ENCODE peak calls at places on chromosomes 1 and 21, in nine cellular contexts. One of them, this sample, is unnamed.
A peak's percentile ranks its signal among the peaks of the same experiment; 100 is the strongest.

GRCh38 chr1:151130837-151131586 is 15.4 kb downstream of the SEMA6C start:
- DNase-seq in NCI-H1417: no peak
- DNase-seq in M059J: no peak
- DNase-seq in activated T-helper 1 cell treated with anti-CD3 and anti-CD28 coated beads, Interleukin-12 subunit alpha, Interleukin-12 subunit beta, Interleukin-2, Interleukin-4 antibody, amounts not matched to agents 30 ng/mL and 10 ng/mL and 1 ng/mL, durations not matched to agents 14 hours and 24 hours and 36 hours: peak; percentile 63
- DNase-seq in dorsolateral prefrontal cortex: peak; percentile 84
- DNase-seq in fibroblast of the conjunctiva: peak; percentile 67
- DNase-seq in CMK: no peak
- DNase-seq in activated CD8-positive, alpha-beta memory T cell treated with anti-CD3 and anti-CD28 coated beads, Interleukin-2, amount 50 U/mL, for 48 hours: peak; percentile 88
- DNase-seq in lung: peak; percentile 88
- DNase-seq in this sample: peak; percentile 90

GRCh38 chr1:154729031-154729442 is 121.1 kb upstream of the ADAR start:
- DNase-seq in dorsolateral prefrontal cortex: no peak
- DNase-seq in activated CD8-positive, alpha-beta memory T cell treated with anti-CD3 and anti-CD28 coated beads, Interleukin-2, amount 50 U/mL, for 48 hours: no peak
- DNase-seq in CMK: no peak
- DNase-seq in activated T-helper 1 cell treated with anti-CD3 and anti-CD28 coated beads, Interleukin-12 subunit alpha, Interleukin-12 subunit beta, Interleukin-2, Interleukin-4 antibody, amounts not matched to agents 30 ng/mL and 10 ng/mL and 1 ng/mL, durations not matched to agents 14 hours and 24 hours and 36 hours: no peak
- DNase-seq in fibroblast of the conjunctiva: no peak
- DNase-seq in lung: no peak
- DNase-seq in M059J: peak; percentile 87
- DNase-seq in NCI-H1417: peak; percentile 43
- DNase-seq in this sample: no peak

GRCh38 chr1:171251042-171251740 is 2.9 kb downstream of the FMO1 start:
- DNase-seq in lung: no peak
- DNase-seq in NCI-H1417: peak; percentile 96
- DNase-seq in activated CD8-positive, alpha-beta memory T cell treated with anti-CD3 and anti-CD28 coated beads, Interleukin-2, amount 50 U/mL, for 48 hours: peak; percentile 55
- DNase-seq in M059J: peak; percentile 29
- DNase-seq in CMK: no peak
- DNase-seq in fibroblast of the conjunctiva: no peak
- DNase-seq in dorsolateral prefrontal cortex: no peak
- DNase-seq in activated T-helper 1 cell treated with anti-CD3 and anti-CD28 coated beads, Interleukin-12 subunit alpha, Interleukin-12 subunit beta, Interleukin-2, Interleukin-4 antibody, amounts not matched to agents 30 ng/mL and 10 ng/mL and 1 ng/mL, durations not matched to agents 14 hours and 24 hours and 36 hours: peak; percentile 5
- DNase-seq in this sample: peak; percentile 12

GRCh38 chr1:77347646-77348045 is 65.8 kb downstream of the AK5 start:
- DNase-seq in lung: no peak
- DNase-seq in CMK: no peak
- DNase-seq in NCI-H1417: no peak
- DNase-seq in dorsolateral prefrontal cortex: no peak
- DNase-seq in fibroblast of the conjunctiva: peak; percentile 81
- DNase-seq in activated T-helper 1 cell treated with anti-CD3 and anti-CD28 coated beads, Interleukin-12 subunit alpha, Interleukin-12 subunit beta, Interleukin-2, Interleukin-4 antibody, amounts not matched to agents 30 ng/mL and 10 ng/mL and 1 ng/mL, durations not matched to agents 14 hours and 24 hours and 36 hours: no peak
- DNase-seq in activated CD8-positive, alpha-beta memory T cell treated with anti-CD3 and anti-CD28 coated beads, Interleukin-2, amount 50 U/mL, for 48 hours: no peak
- DNase-seq in M059J: peak; percentile 93
- DNase-seq in this sample: no peak

GRCh38 chr21:45469273-45470086 is 64.5 kb downstream of the COL18A1 start:
- DNase-seq in lung: no peak
- DNase-seq in M059J: no peak
- DNase-seq in CMK: no peak
- DNase-seq in NCI-H1417: no peak
- DNase-seq in activated CD8-positive, alpha-beta memory T cell treated with anti-CD3 and anti-CD28 coated beads, Interleukin-2, amount 50 U/mL, for 48 hours: no peak
- DNase-seq in fibroblast of the conjunctiva: no peak
- DNase-seq in dorsolateral prefrontal cortex: peak; percentile 48
- DNase-seq in activated T-helper 1 cell treated with anti-CD3 and anti-CD28 coated beads, Interleukin-12 subunit alpha, Interleukin-12 subunit beta, Interleukin-2, Interleukin-4 antibody, amounts not matched to agents 30 ng/mL and 10 ng/mL and 1 ng/mL, durations not matched to agents 14 hours and 24 hours and 36 hours: no peak
- DNase-seq in this sample: no peak

GRCh38 chr1:38522998-38523939 is 336.3 kb downstream of the RRAGC start:
- DNase-seq in activated CD8-positive, alpha-beta memory T cell treated with anti-CD3 and anti-CD28 coated beads, Interleukin-2, amount 50 U/mL, for 48 hours: no peak
- DNase-seq in CMK: no peak
- DNase-seq in dorsolateral prefrontal cortex: no peak
- DNase-seq in M059J: no peak
- DNase-seq in activated T-helper 1 cell treated with anti-CD3 and anti-CD28 coated beads, Interleukin-12 subunit alpha, Interleukin-12 subunit beta, Interleukin-2, Interleukin-4 antibody, amounts not matched to agents 30 ng/mL and 10 ng/mL and 1 ng/mL, durations not matched to agents 14 hours and 24 hours and 36 hours: no peak
- DNase-seq in lung: no peak
- DNase-seq in fibroblast of the conjunctiva: no peak
- DNase-seq in NCI-H1417: no peak
- DNase-seq in this sample: no peak

GRCh38 chr1:152182942-152183341 is 23.9 kb upstream of the RPTN start:
- DNase-seq in fibroblast of the conjunctiva: peak; percentile 78
- DNase-seq in M059J: peak; percentile 89
- DNase-seq in CMK: no peak
- DNase-seq in NCI-H1417: no peak
- DNase-seq in activated T-helper 1 cell treated with anti-CD3 and anti-CD28 coated beads, Interleukin-12 subunit alpha, Interleukin-12 subunit beta, Interleukin-2, Interleukin-4 antibody, amounts not matched to agents 30 ng/mL and 10 ng/mL and 1 ng/mL, durations not matched to agents 14 hours and 24 hours and 36 hours: no peak
- DNase-seq in lung: no peak
- DNase-seq in dorsolateral prefrontal cortex: no peak
- DNase-seq in activated CD8-positive, alpha-beta memory T cell treated with anti-CD3 and anti-CD28 coated beads, Interleukin-2, amount 50 U/mL, for 48 hours: no peak
- DNase-seq in this sample: no peak

GRCh38 chr1:47997289-47998200 is at the start of gene TRABD2B:
- DNase-seq in NCI-H1417: peak; percentile 72
- DNase-seq in CMK: peak; percentile 21
- DNase-seq in activated CD8-positive, alpha-beta memory T cell treated with anti-CD3 and anti-CD28 coated beads, Interleukin-2, amount 50 U/mL, for 48 hours: peak; percentile 91
- DNase-seq in fibroblast of the conjunctiva: peak; percentile 52
- DNase-seq in activated T-helper 1 cell treated with anti-CD3 and anti-CD28 coated beads, Interleukin-12 subunit alpha, Interleukin-12 subunit beta, Interleukin-2, Interleukin-4 antibody, amounts not matched to agents 30 ng/mL and 10 ng/mL and 1 ng/mL, durations not matched to agents 14 hours and 24 hours and 36 hours: peak; percentile 49
- DNase-seq in M059J: peak; percentile 52
- DNase-seq in dorsolateral prefrontal cortex: peak; percentile 82
- DNase-seq in lung: peak; percentile 72
- DNase-seq in this sample: peak; percentile 82

GRCh38 chr1:65147424-65148177 is 402 bp upstream of the AK4 start:
- DNase-seq in lung: no peak
- DNase-seq in activated CD8-positive, alpha-beta memory T cell treated with anti-CD3 and anti-CD28 coated beads, Interleukin-2, amount 50 U/mL, for 48 hours: peak; percentile 81
- DNase-seq in M059J: peak; percentile 52
- DNase-seq in NCI-H1417: peak; percentile 47
- DNase-seq in fibroblast of the conjunctiva: no peak
- DNase-seq in activated T-helper 1 cell treated with anti-CD3 and anti-CD28 coated beads, Interleukin-12 subunit alpha, Interleukin-12 subunit beta, Interleukin-2, Interleukin-4 antibody, amounts not matched to agents 30 ng/mL and 10 ng/mL and 1 ng/mL, durations not matched to agents 14 hours and 24 hours and 36 hours: peak; percentile 46
- DNase-seq in dorsolateral prefrontal cortex: peak; percentile 37
- DNase-seq in CMK: peak; percentile 49
- DNase-seq in this sample: peak; percentile 34

GRCh38 chr1:75423616-75424015 is 187.3 kb downstream of the SLC44A5 start:
- DNase-seq in activated CD8-positive, alpha-beta memory T cell treated with anti-CD3 and anti-CD28 coated beads, Interleukin-2, amount 50 U/mL, for 48 hours: no peak
- DNase-seq in NCI-H1417: peak; percentile 92
- DNase-seq in lung: no peak
- DNase-seq in dorsolateral prefrontal cortex: no peak
- DNase-seq in fibroblast of the conjunctiva: no peak
- DNase-seq in M059J: no peak
- DNase-seq in CMK: no peak
- DNase-seq in activated T-helper 1 cell treated with anti-CD3 and anti-CD28 coated beads, Interleukin-12 subunit alpha, Interleukin-12 subunit beta, Interleukin-2, Interleukin-4 antibody, amounts not matched to agents 30 ng/mL and 10 ng/mL and 1 ng/mL, durations not matched to agents 14 hours and 24 hours and 36 hours: no peak
- DNase-seq in this sample: no peak

GRCh38 chr1:235892734-235893413 is 26.2 kb upstream of the LYST start:
- DNase-seq in lung: no peak
- DNase-seq in NCI-H1417: no peak
- DNase-seq in dorsolateral prefrontal cortex: no peak
- DNase-seq in activated CD8-positive, alpha-beta memory T cell treated with anti-CD3 and anti-CD28 coated beads, Interleukin-2, amount 50 U/mL, for 48 hours: no peak
- DNase-seq in M059J: no peak
- DNase-seq in CMK: no peak
- DNase-seq in activated T-helper 1 cell treated with anti-CD3 and anti-CD28 coated beads, Interleukin-12 subunit alpha, Interleukin-12 subunit beta, Interleukin-2, Interleukin-4 antibody, amounts not matched to agents 30 ng/mL and 10 ng/mL and 1 ng/mL, durations not matched to agents 14 hours and 24 hours and 36 hours: no peak
- DNase-seq in fibroblast of the conjunctiva: no peak
- DNase-seq in this sample: no peak

GRCh38 chr21:35059742-35060141 is 10.6 kb upstream of the RUNX1 start:
- DNase-seq in lung: no peak
- DNase-seq in NCI-H1417: no peak
- DNase-seq in dorsolateral prefrontal cortex: no peak
- DNase-seq in activated T-helper 1 cell treated with anti-CD3 and anti-CD28 coated beads, Interleukin-12 subunit alpha, Interleukin-12 subunit beta, Interleukin-2, Interleukin-4 antibody, amounts not matched to agents 30 ng/mL and 10 ng/mL and 1 ng/mL, durations not matched to agents 14 hours and 24 hours and 36 hours: no peak
- DNase-seq in activated CD8-positive, alpha-beta memory T cell treated with anti-CD3 and anti-CD28 coated beads, Interleukin-2, amount 50 U/mL, for 48 hours: no peak
- DNase-seq in M059J: peak; percentile 72
- DNase-seq in fibroblast of the conjunctiva: no peak
- DNase-seq in CMK: no peak
- DNase-seq in this sample: no peak

GRCh38 chr1:176735201-176735600 is 272.2 kb downstream of the PAPPA2 start:
- DNase-seq in dorsolateral prefrontal cortex: no peak
- DNase-seq in activated T-helper 1 cell treated with anti-CD3 and anti-CD28 coated beads, Interleukin-12 subunit alpha, Interleukin-12 subunit beta, Interleukin-2, Interleukin-4 antibody, amounts not matched to agents 30 ng/mL and 10 ng/mL and 1 ng/mL, durations not matched to agents 14 hours and 24 hours and 36 hours: no peak
- DNase-seq in NCI-H1417: no peak
- DNase-seq in lung: no peak
- DNase-seq in activated CD8-positive, alpha-beta memory T cell treated with anti-CD3 and anti-CD28 coated beads, Interleukin-2, amount 50 U/mL, for 48 hours: no peak
- DNase-seq in fibroblast of the conjunctiva: no peak
- DNase-seq in M059J: no peak
- DNase-seq in CMK: no peak
- DNase-seq in this sample: no peak

GRCh38 chr21:37198989-37199924 is 67.9 kb downstream of the VPS26C start:
- DNase-seq in activated T-helper 1 cell treated with anti-CD3 and anti-CD28 coated beads, Interleukin-12 subunit alpha, Interleukin-12 subunit beta, Interleukin-2, Interleukin-4 antibody, amounts not matched to agents 30 ng/mL and 10 ng/mL and 1 ng/mL, durations not matched to agents 14 hours and 24 hours and 36 hours: no peak
- DNase-seq in M059J: peak; percentile 90
- DNase-seq in activated CD8-positive, alpha-beta memory T cell treated with anti-CD3 and anti-CD28 coated beads, Interleukin-2, amount 50 U/mL, for 48 hours: no peak
- DNase-seq in NCI-H1417: no peak
- DNase-seq in fibroblast of the conjunctiva: peak; percentile 55
- DNase-seq in lung: no peak
- DNase-seq in CMK: no peak
- DNase-seq in dorsolateral prefrontal cortex: no peak
- DNase-seq in this sample: no peak

GRCh38 chr1:204731997-204732396 is 46.5 kb upstream of the LRRN2 start:
- DNase-seq in fibroblast of the conjunctiva: no peak
- DNase-seq in dorsolateral prefrontal cortex: no peak
- DNase-seq in CMK: no peak
- DNase-seq in lung: no peak
- DNase-seq in activated T-helper 1 cell treated with anti-CD3 and anti-CD28 coated beads, Interleukin-12 subunit alpha, Interleukin-12 subunit beta, Interleukin-2, Interleukin-4 antibody, amounts not matched to agents 30 ng/mL and 10 ng/mL and 1 ng/mL, durations not matched to agents 14 hours and 24 hours and 36 hours: no peak
- DNase-seq in activated CD8-positive, alpha-beta memory T cell treated with anti-CD3 and anti-CD28 coated beads, Interleukin-2, amount 50 U/mL, for 48 hours: no peak
- DNase-seq in M059J: no peak
- DNase-seq in NCI-H1417: no peak
- DNase-seq in this sample: no peak

GRCh38 chr1:47996406-47997226 is 569 bp downstream of the TRABD2B start:
- DNase-seq in CMK: no peak
- DNase-seq in M059J: no peak
- DNase-seq in activated T-helper 1 cell treated with anti-CD3 and anti-CD28 coated beads, Interleukin-12 subunit alpha, Interleukin-12 subunit beta, Interleukin-2, Interleukin-4 antibody, amounts not matched to agents 30 ng/mL and 10 ng/mL and 1 ng/mL, durations not matched to agents 14 hours and 24 hours and 36 hours: no peak
- DNase-seq in activated CD8-positive, alpha-beta memory T cell treated with anti-CD3 and anti-CD28 coated beads, Interleukin-2, amount 50 U/mL, for 48 hours: no peak
- DNase-seq in lung: no peak
- DNase-seq in fibroblast of the conjunctiva: no peak
- DNase-seq in NCI-H1417: no peak
- DNase-seq in dorsolateral prefrontal cortex: no peak
- DNase-seq in this sample: no peak

GRCh38 chr1:36172983-36173382 is 17.0 kb downstream of the MAP7D1 start:
- DNase-seq in CMK: no peak
- DNase-seq in fibroblast of the conjunctiva: no peak
- DNase-seq in activated T-helper 1 cell treated with anti-CD3 and anti-CD28 coated beads, Interleukin-12 subunit alpha, Interleukin-12 subunit beta, Interleukin-2, Interleukin-4 antibody, amounts not matched to agents 30 ng/mL and 10 ng/mL and 1 ng/mL, durations not matched to agents 14 hours and 24 hours and 36 hours: no peak
- DNase-seq in M059J: peak; percentile 97
- DNase-seq in activated CD8-positive, alpha-beta memory T cell treated with anti-CD3 and anti-CD28 coated beads, Interleukin-2, amount 50 U/mL, for 48 hours: no peak
- DNase-seq in NCI-H1417: no peak
- DNase-seq in lung: no peak
- DNase-seq in dorsolateral prefrontal cortex: no peak
- DNase-seq in this sample: no peak

GRCh38 chr1:159924791-159925712 is at the start of gene TAGLN2:
- DNase-seq in activated T-helper 1 cell treated with anti-CD3 and anti-CD28 coated beads, Interleukin-12 subunit alpha, Interleukin-12 subunit beta, Interleukin-2, Interleukin-4 antibody, amounts not matched to agents 30 ng/mL and 10 ng/mL and 1 ng/mL, durations not matched to agents 14 hours and 24 hours and 36 hours: peak; percentile 92
- DNase-seq in lung: peak; percentile 93
- DNase-seq in dorsolateral prefrontal cortex: peak; percentile 69
- DNase-seq in activated CD8-positive, alpha-beta memory T cell treated with anti-CD3 and anti-CD28 coated beads, Interleukin-2, amount 50 U/mL, for 48 hours: peak; percentile 94
- DNase-seq in M059J: peak; percentile 92
- DNase-seq in CMK: peak; percentile 91
- DNase-seq in fibroblast of the conjunctiva: peak; percentile 87
- DNase-seq in NCI-H1417: peak; percentile 80
- DNase-seq in this sample: peak; percentile 85

GRCh38 chr1:41431490-41432350 is 52.8 kb downstream of the EDN2 start:
- DNase-seq in lung: no peak
- DNase-seq in activated CD8-positive, alpha-beta memory T cell treated with anti-CD3 and anti-CD28 coated beads, Interleukin-2, amount 50 U/mL, for 48 hours: no peak
- DNase-seq in activated T-helper 1 cell treated with anti-CD3 and anti-CD28 coated beads, Interleukin-12 subunit alpha, Interleukin-12 subunit beta, Interleukin-2, Interleukin-4 antibody, amounts not matched to agents 30 ng/mL and 10 ng/mL and 1 ng/mL, durations not matched to agents 14 hours and 24 hours and 36 hours: no peak
- DNase-seq in NCI-H1417: no peak
- DNase-seq in M059J: no peak
- DNase-seq in fibroblast of the conjunctiva: no peak
- DNase-seq in CMK: no peak
- DNase-seq in dorsolateral prefrontal cortex: no peak
- DNase-seq in this sample: no peak

GRCh38 chr1:64540265-64540791 is 70.4 kb downstream of the CACHD1 start:
- DNase-seq in CMK: no peak
- DNase-seq in lung: no peak
- DNase-seq in activated T-helper 1 cell treated with anti-CD3 and anti-CD28 coated beads, Interleukin-12 subunit alpha, Interleukin-12 subunit beta, Interleukin-2, Interleukin-4 antibody, amounts not matched to agents 30 ng/mL and 10 ng/mL and 1 ng/mL, durations not matched to agents 14 hours and 24 hours and 36 hours: no peak
- DNase-seq in fibroblast of the conjunctiva: peak; percentile 63
- DNase-seq in NCI-H1417: peak; percentile 51
- DNase-seq in dorsolateral prefrontal cortex: no peak
- DNase-seq in M059J: peak; percentile 8
- DNase-seq in activated CD8-positive, alpha-beta memory T cell treated with anti-CD3 and anti-CD28 coated beads, Interleukin-2, amount 50 U/mL, for 48 hours: no peak
- DNase-seq in this sample: no peak

GRCh38 chr1:32877211-32878110 is 6.7 kb upstream of the FNDC5 start:
- DNase-seq in dorsolateral prefrontal cortex: no peak
- DNase-seq in activated CD8-positive, alpha-beta memory T cell treated with anti-CD3 and anti-CD28 coated beads, Interleukin-2, amount 50 U/mL, for 48 hours: no peak
- DNase-seq in NCI-H1417: no peak
- DNase-seq in CMK: no peak
- DNase-seq in M059J: no peak
- DNase-seq in activated T-helper 1 cell treated with anti-CD3 and anti-CD28 coated beads, Interleukin-12 subunit alpha, Interleukin-12 subunit beta, Interleukin-2, Interleukin-4 antibody, amounts not matched to agents 30 ng/mL and 10 ng/mL and 1 ng/mL, durations not matched to agents 14 hours and 24 hours and 36 hours: no peak
- DNase-seq in fibroblast of the conjunctiva: no peak
- DNase-seq in lung: no peak
- DNase-seq in this sample: no peak

GRCh38 chr1:54582566-54583306 is 34.7 kb downstream of the ACOT11 start:
- DNase-seq in M059J: peak; percentile 22
- DNase-seq in activated CD8-positive, alpha-beta memory T cell treated with anti-CD3 and anti-CD28 coated beads, Interleukin-2, amount 50 U/mL, for 48 hours: no peak
- DNase-seq in CMK: no peak
- DNase-seq in fibroblast of the conjunctiva: no peak
- DNase-seq in lung: no peak
- DNase-seq in dorsolateral prefrontal cortex: no peak
- DNase-seq in NCI-H1417: peak; percentile 92
- DNase-seq in activated T-helper 1 cell treated with anti-CD3 and anti-CD28 coated beads, Interleukin-12 subunit alpha, Interleukin-12 subunit beta, Interleukin-2, Interleukin-4 antibody, amounts not matched to agents 30 ng/mL and 10 ng/mL and 1 ng/mL, durations not matched to agents 14 hours and 24 hours and 36 hours: no peak
- DNase-seq in this sample: no peak

GRCh38 chr1:247961796-247962195 is 3.2 kb upstream of the OR2AK2 start:
- DNase-seq in activated CD8-positive, alpha-beta memory T cell treated with anti-CD3 and anti-CD28 coated beads, Interleukin-2, amount 50 U/mL, for 48 hours: no peak
- DNase-seq in M059J: no peak
- DNase-seq in dorsolateral prefrontal cortex: no peak
- DNase-seq in CMK: no peak
- DNase-seq in activated T-helper 1 cell treated with anti-CD3 and anti-CD28 coated beads, Interleukin-12 subunit alpha, Interleukin-12 subunit beta, Interleukin-2, Interleukin-4 antibody, amounts not matched to agents 30 ng/mL and 10 ng/mL and 1 ng/mL, durations not matched to agents 14 hours and 24 hours and 36 hours: no peak
- DNase-seq in NCI-H1417: no peak
- DNase-seq in fibroblast of the conjunctiva: no peak
- DNase-seq in lung: no peak
- DNase-seq in this sample: no peak

GRCh38 chr1:32208891-32209309 is at the start of gene DCDC2B:
- DNase-seq in M059J: peak; percentile 93
- DNase-seq in activated T-helper 1 cell treated with anti-CD3 and anti-CD28 coated beads, Interleukin-12 subunit alpha, Interleukin-12 subunit beta, Interleukin-2, Interleukin-4 antibody, amounts not matched to agents 30 ng/mL and 10 ng/mL and 1 ng/mL, durations not matched to agents 14 hours and 24 hours and 36 hours: no peak
- DNase-seq in dorsolateral prefrontal cortex: no peak
- DNase-seq in fibroblast of the conjunctiva: no peak
- DNase-seq in activated CD8-positive, alpha-beta memory T cell treated with anti-CD3 and anti-CD28 coated beads, Interleukin-2, amount 50 U/mL, for 48 hours: no peak
- DNase-seq in NCI-H1417: peak; percentile 94
- DNase-seq in CMK: no peak
- DNase-seq in lung: peak; percentile 71
- DNase-seq in this sample: peak; percentile 88

GRCh38 chr1:3504151-3504822 is 49.8 kb downstream of the ARHGEF16 start:
- DNase-seq in fibroblast of the conjunctiva: peak; percentile 66
- DNase-seq in activated CD8-positive, alpha-beta memory T cell treated with anti-CD3 and anti-CD28 coated beads, Interleukin-2, amount 50 U/mL, for 48 hours: no peak
- DNase-seq in dorsolateral prefrontal cortex: peak; percentile 52
- DNase-seq in CMK: no peak
- DNase-seq in lung: peak; percentile 55
- DNase-seq in NCI-H1417: no peak
- DNase-seq in M059J: peak; percentile 98
- DNase-seq in activated T-helper 1 cell treated with anti-CD3 and anti-CD28 coated beads, Interleukin-12 subunit alpha, Interleukin-12 subunit beta, Interleukin-2, Interleukin-4 antibody, amounts not matched to agents 30 ng/mL and 10 ng/mL and 1 ng/mL, durations not matched to agents 14 hours and 24 hours and 36 hours: no peak
- DNase-seq in this sample: peak; percentile 38

GRCh38 chr1:206685749-206686485 is 1.2 kb downstream of the MAPKAPK2 start:
- DNase-seq in fibroblast of the conjunctiva: no peak
- DNase-seq in lung: peak; percentile 78
- DNase-seq in activated CD8-positive, alpha-beta memory T cell treated with anti-CD3 and anti-CD28 coated beads, Interleukin-2, amount 50 U/mL, for 48 hours: peak; percentile 72
- DNase-seq in dorsolateral prefrontal cortex: no peak
- DNase-seq in CMK: no peak
- DNase-seq in M059J: peak; percentile 89
- DNase-seq in activated T-helper 1 cell treated with anti-CD3 and anti-CD28 coated beads, Interleukin-12 subunit alpha, Interleukin-12 subunit beta, Interleukin-2, Interleukin-4 antibody, amounts not matched to agents 30 ng/mL and 10 ng/mL and 1 ng/mL, durations not matched to agents 14 hours and 24 hours and 36 hours: peak; percentile 42
- DNase-seq in NCI-H1417: peak; percentile 60
- DNase-seq in this sample: peak; percentile 42

GRCh38 chr1:32372149-32372756 is 9.9 kb downstream of the TSSK3 start:
- DNase-seq in activated T-helper 1 cell treated with anti-CD3 and anti-CD28 coated beads, Interleukin-12 subunit alpha, Interleukin-12 subunit beta, Interleukin-2, Interleukin-4 antibody, amounts not matched to agents 30 ng/mL and 10 ng/mL and 1 ng/mL, durations not matched to agents 14 hours and 24 hours and 36 hours: peak; percentile 66
- DNase-seq in CMK: no peak
- DNase-seq in M059J: no peak
- DNase-seq in fibroblast of the conjunctiva: no peak
- DNase-seq in NCI-H1417: no peak
- DNase-seq in activated CD8-positive, alpha-beta memory T cell treated with anti-CD3 and anti-CD28 coated beads, Interleukin-2, amount 50 U/mL, for 48 hours: no peak
- DNase-seq in dorsolateral prefrontal cortex: no peak
- DNase-seq in lung: no peak
- DNase-seq in this sample: no peak